ENCODE peak calls at places on chromosomes 3 and 15, in ten cellular contexts. One of them, this sample, is unnamed. For H3K4me1, the result is how much of the 10 kb centered on the place peaks cover.

GRCh38 chr3:49339593-49339946 is 283 bp downstream of the USP4 start:
- DNase-seq in H9: peak
- DNase-seq in hepatocyte: peak
- DNase-seq in tibial nerve: no peak
- DNase-seq in tibial artery: no peak
- DNase-seq in right lobe of liver: peak
- DNase-seq in mucosa of descending colon: no peak
- DNase-seq in suprapubic skin: no peak
- DNase-seq in A549: no peak
- DNase-seq in stomach: no peak
- DNase-seq in this sample: no peak

GRCh38 chr3:149277338-149277813 is 55.7 kb upstream of the CP start:
- DNase-seq in right lobe of liver: no peak
- DNase-seq in hepatocyte: peak
- DNase-seq in tibial nerve: no peak
- DNase-seq in stomach: no peak
- DNase-seq in H9: no peak
- DNase-seq in suprapubic skin: no peak
- DNase-seq in tibial artery: no peak
- DNase-seq in A549: peak
- DNase-seq in mucosa of descending colon: no peak
- DNase-seq in this sample: no peak

GRCh38 chr3:17301271-17301670 is 416.5 kb downstream of the PLCL2 start:
- DNase-seq in tibial artery: no peak
- DNase-seq in hepatocyte: no peak
- DNase-seq in suprapubic skin: no peak
- DNase-seq in A549: no peak
- DNase-seq in mucosa of descending colon: no peak
- DNase-seq in H9: no peak
- DNase-seq in right lobe of liver: no peak
- DNase-seq in tibial nerve: no peak
- DNase-seq in stomach: no peak
- DNase-seq in this sample: no peak

GRCh38 chr15:85388506-85388905 is 8.1 kb downstream of the AKAP13 start:
- DNase-seq in A549: no peak
- DNase-seq in mucosa of descending colon: no peak
- DNase-seq in tibial nerve: no peak
- DNase-seq in suprapubic skin: no peak
- DNase-seq in right lobe of liver: no peak
- DNase-seq in H9: no peak
- DNase-seq in stomach: no peak
- DNase-seq in tibial artery: no peak
- DNase-seq in hepatocyte: no peak
- DNase-seq in this sample: no peak

GRCh38 chr3:126750760-126751129 is 46.7 kb downstream of the CHCHD6 start:
- DNase-seq in H9: no peak
- DNase-seq in A549: no peak
- DNase-seq in right lobe of liver: no peak
- DNase-seq in hepatocyte: no peak
- DNase-seq in tibial artery: no peak
- DNase-seq in suprapubic skin: peak
- DNase-seq in stomach: no peak
- DNase-seq in mucosa of descending colon: no peak
- DNase-seq in tibial nerve: no peak
- DNase-seq in this sample: no peak

GRCh38 chr3:143750856-143751255 is 97.4 kb downstream of the SLC9A9 start:
- DNase-seq in H9: no peak
- DNase-seq in stomach: no peak
- DNase-seq in mucosa of descending colon: no peak
- DNase-seq in tibial artery: no peak
- DNase-seq in hepatocyte: no peak
- DNase-seq in A549: no peak
- DNase-seq in tibial nerve: no peak
- DNase-seq in right lobe of liver: no peak
- DNase-seq in suprapubic skin: no peak
- DNase-seq in this sample: no peak

GRCh38 chr3:48502728-48503168 is 1.2 kb downstream of the SHISA5 start:
- DNase-seq in H9: no peak
- DNase-seq in stomach: peak
- DNase-seq in tibial artery: peak
- DNase-seq in A549: no peak
- DNase-seq in tibial nerve: peak
- DNase-seq in suprapubic skin: no peak
- DNase-seq in right lobe of liver: peak
- DNase-seq in mucosa of descending colon: peak
- DNase-seq in hepatocyte: no peak
- DNase-seq in this sample: no peak

GRCh38 chr3:65400893-65401292 is 637.8 kb downstream of the MAGI1 start:
- DNase-seq in mucosa of descending colon: no peak
- DNase-seq in stomach: no peak
- DNase-seq in hepatocyte: no peak
- DNase-seq in H9: no peak
- DNase-seq in right lobe of liver: no peak
- DNase-seq in A549: no peak
- DNase-seq in tibial nerve: no peak
- DNase-seq in tibial artery: no peak
- DNase-seq in suprapubic skin: no peak
- DNase-seq in this sample: no peak

GRCh38 chr3:194487289-194488006 is 646 bp upstream of the ATP13A3 start:
- DNase-seq in suprapubic skin: peak
- DNase-seq in A549: no peak
- DNase-seq in tibial artery: peak
- DNase-seq in stomach: peak
- DNase-seq in hepatocyte: peak
- DNase-seq in H9: peak
- DNase-seq in tibial nerve: no peak
- DNase-seq in mucosa of descending colon: peak
- DNase-seq in right lobe of liver: peak
- DNase-seq in this sample: peak

GRCh38 chr3:194486540-194487288 is at the start of gene ATP13A3:
- DNase-seq in hepatocyte: peak
- DNase-seq in right lobe of liver: peak
- DNase-seq in suprapubic skin: peak
- DNase-seq in tibial artery: peak
- DNase-seq in mucosa of descending colon: peak
- DNase-seq in A549: peak
- DNase-seq in stomach: peak
- DNase-seq in H9: peak
- DNase-seq in tibial nerve: peak
- DNase-seq in this sample: peak

GRCh38 chr3:194484614-194485013 is 2.2 kb downstream of the ATP13A3 start:
- DNase-seq in tibial artery: no peak
- DNase-seq in suprapubic skin: no peak
- DNase-seq in hepatocyte: no peak
- DNase-seq in H9: no peak
- DNase-seq in tibial nerve: no peak
- DNase-seq in mucosa of descending colon: no peak
- DNase-seq in right lobe of liver: no peak
- DNase-seq in A549: no peak
- DNase-seq in stomach: no peak
- DNase-seq in this sample: no peak

GRCh38 chr3:194485471-194485875 is 1.3 kb downstream of the ATP13A3 start:
- DNase-seq in stomach: no peak
- DNase-seq in tibial nerve: no peak
- DNase-seq in right lobe of liver: no peak
- DNase-seq in suprapubic skin: no peak
- DNase-seq in hepatocyte: no peak
- DNase-seq in H9: no peak
- DNase-seq in A549: no peak
- DNase-seq in mucosa of descending colon: no peak
- DNase-seq in tibial artery: no peak
- DNase-seq in this sample: no peak

DNA sequence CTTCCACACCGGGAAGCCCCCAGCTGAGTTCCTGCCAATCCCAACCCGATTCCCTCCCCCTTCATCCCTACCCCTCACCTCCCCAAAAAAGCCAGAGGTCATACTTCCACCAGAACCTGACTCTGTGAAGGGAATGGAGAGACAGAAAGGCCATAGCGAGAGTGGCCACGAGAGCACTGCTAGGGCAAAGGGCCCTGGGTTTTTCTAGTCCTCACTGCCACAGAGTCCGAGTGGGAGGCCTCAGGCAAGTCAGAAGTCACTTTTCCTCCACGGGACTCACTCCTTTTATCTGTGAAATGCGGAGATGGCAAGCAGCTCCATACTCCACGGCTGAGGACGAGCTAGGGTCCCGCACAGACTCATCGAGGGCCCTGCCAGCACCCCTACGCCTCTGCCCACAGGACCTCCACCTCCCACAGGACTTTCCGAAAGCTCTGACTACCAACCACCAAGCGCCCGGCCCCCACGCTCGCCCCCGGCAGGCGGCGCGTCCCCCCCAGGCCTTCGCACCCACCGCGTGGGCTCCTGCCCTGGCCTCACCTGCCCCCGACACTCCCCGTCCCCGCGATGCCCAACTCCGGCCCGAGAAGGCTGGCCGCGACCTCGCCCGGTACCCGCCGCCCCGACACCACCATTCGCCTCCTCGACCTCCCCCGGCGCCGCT is 794 bp downstream of the ATP13A3 start:
- DNase-seq in mucosa of descending colon: peak
- DNase-seq in stomach: peak
- DNase-seq in hepatocyte: peak
- DNase-seq in tibial nerve: no peak
- DNase-seq in H9: no peak
- DNase-seq in suprapubic skin: no peak
- DNase-seq in tibial artery: peak
- DNase-seq in right lobe of liver: peak
- DNase-seq in A549: no peak
- DNase-seq in this sample: peak
- TF ChIP-seq CTCF in mucosa of descending colon: no peak
- TF ChIP-seq CTCF in stomach: no peak
- TF ChIP-seq CTCF in hepatocyte: peak
- TF ChIP-seq CTCF in tibial nerve: no peak
- TF ChIP-seq CTCF in H9: peak
- TF ChIP-seq CTCF in suprapubic skin: peak
- TF ChIP-seq CTCF in tibial artery: no peak
- TF ChIP-seq CTCF in right lobe of liver: no peak
- TF ChIP-seq CTCF in A549: no peak
- TF ChIP-seq CTCF in this sample: no peak

GRCh38 chr15:75653347-75653913 is 5.7 kb downstream of the SNX33 start:
- DNase-seq in mucosa of descending colon: no peak
- DNase-seq in tibial nerve: no peak
- DNase-seq in hepatocyte: no peak
- DNase-seq in H9: no peak
- DNase-seq in suprapubic skin: no peak
- DNase-seq in right lobe of liver: no peak
- DNase-seq in stomach: no peak
- DNase-seq in A549: no peak
- DNase-seq in tibial artery: no peak
- DNase-seq in this sample: no peak
- H3K4me1 ChIP-seq in mucosa of descending colon: under half
- H3K4me1 ChIP-seq in tibial nerve: half or more
- H3K4me1 ChIP-seq in hepatocyte: under half
- H3K4me1 ChIP-seq in H9: under half
- H3K4me1 ChIP-seq in suprapubic skin: half or more
- H3K4me1 ChIP-seq in right lobe of liver: under half
- H3K4me1 ChIP-seq in stomach: half or more
- H3K4me1 ChIP-seq in A549: under half
- H3K4me1 ChIP-seq in tibial artery: half or more
- H3K4me1 ChIP-seq in this sample: under half

GRCh38 chr3:86739244-86739643 is 251.7 kb downstream of the VGLL3 start:
- DNase-seq in suprapubic skin: no peak
- DNase-seq in mucosa of descending colon: no peak
- DNase-seq in right lobe of liver: no peak
- DNase-seq in tibial artery: no peak
- DNase-seq in tibial nerve: no peak
- DNase-seq in A549: no peak
- DNase-seq in hepatocyte: no peak
- DNase-seq in stomach: no peak
- DNase-seq in H9: no peak
- DNase-seq in this sample: no peak

GRCh38 chr3:86731501-86731901 is 259.4 kb downstream of the VGLL3 start:
- DNase-seq in stomach: no peak
- DNase-seq in H9: no peak
- DNase-seq in suprapubic skin: no peak
- DNase-seq in right lobe of liver: no peak
- DNase-seq in tibial artery: no peak
- DNase-seq in tibial nerve: no peak
- DNase-seq in hepatocyte: no peak
- DNase-seq in A549: no peak
- DNase-seq in mucosa of descending colon: no peak
- DNase-seq in this sample: no peak

GRCh38 chr3:86737517-86737916 is 253.4 kb downstream of the VGLL3 start:
- DNase-seq in A549: no peak
- DNase-seq in mucosa of descending colon: no peak
- DNase-seq in tibial artery: no peak
- DNase-seq in right lobe of liver: no peak
- DNase-seq in suprapubic skin: no peak
- DNase-seq in H9: no peak
- DNase-seq in stomach: no peak
- DNase-seq in tibial nerve: no peak
- DNase-seq in hepatocyte: no peak
- DNase-seq in this sample: no peak

GRCh38 chr3:86738684-86739083 is 252.3 kb downstream of the VGLL3 start:
- DNase-seq in A549: no peak
- DNase-seq in suprapubic skin: no peak
- DNase-seq in tibial artery: no peak
- DNase-seq in stomach: no peak
- DNase-seq in hepatocyte: no peak
- DNase-seq in H9: no peak
- DNase-seq in tibial nerve: no peak
- DNase-seq in mucosa of descending colon: no peak
- DNase-seq in right lobe of liver: no peak
- DNase-seq in this sample: no peak

GRCh38 chr3:86733257-86733656 is 257.7 kb downstream of the VGLL3 start:
- DNase-seq in A549: no peak
- DNase-seq in hepatocyte: no peak
- DNase-seq in mucosa of descending colon: no peak
- DNase-seq in suprapubic skin: peak
- DNase-seq in H9: no peak
- DNase-seq in tibial artery: no peak
- DNase-seq in right lobe of liver: no peak
- DNase-seq in stomach: no peak
- DNase-seq in tibial nerve: no peak
- DNase-seq in this sample: no peak
- TF ChIP-seq CTCF in A549: no peak
- TF ChIP-seq CTCF in hepatocyte: no peak
- TF ChIP-seq CTCF in mucosa of descending colon: no peak
- TF ChIP-seq CTCF in suprapubic skin: no peak
- TF ChIP-seq CTCF in H9: no peak
- TF ChIP-seq CTCF in tibial artery: no peak
- TF ChIP-seq CTCF in right lobe of liver: no peak
- TF ChIP-seq CTCF in stomach: no peak
- TF ChIP-seq CTCF in tibial nerve: no peak
- TF ChIP-seq CTCF in this sample: no peak

GRCh38 chr15:63460210-63461135 is 43.9 kb upstream of the USP3 start:
- DNase-seq in stomach: peak
- DNase-seq in hepatocyte: no peak
- DNase-seq in A549: no peak
- DNase-seq in tibial artery: no peak
- DNase-seq in right lobe of liver: no peak
- DNase-seq in tibial nerve: no peak
- DNase-seq in H9: no peak
- DNase-seq in suprapubic skin: no peak
- DNase-seq in mucosa of descending colon: peak
- DNase-seq in this sample: no peak

GRCh38 chr15:63461230-63461629 is 43.2 kb upstream of the USP3 start:
- DNase-seq in tibial artery: no peak
- DNase-seq in A549: no peak
- DNase-seq in mucosa of descending colon: peak
- DNase-seq in H9: peak
- DNase-seq in stomach: peak
- DNase-seq in tibial nerve: no peak
- DNase-seq in hepatocyte: peak
- DNase-seq in suprapubic skin: no peak
- DNase-seq in right lobe of liver: no peak
- DNase-seq in this sample: no peak

GRCh38 chr15:63463793-63464192 is 40.6 kb upstream of the USP3 start:
- DNase-seq in H9: no peak
- DNase-seq in suprapubic skin: no peak
- DNase-seq in tibial nerve: no peak
- DNase-seq in mucosa of descending colon: no peak
- DNase-seq in A549: no peak
- DNase-seq in hepatocyte: no peak
- DNase-seq in right lobe of liver: no peak
- DNase-seq in stomach: peak
- DNase-seq in tibial artery: no peak
- DNase-seq in this sample: no peak

GRCh38 chr15:63463030-63463429 is 41.4 kb upstream of the USP3 start:
- DNase-seq in A549: no peak
- DNase-seq in mucosa of descending colon: no peak
- DNase-seq in tibial artery: no peak
- DNase-seq in hepatocyte: no peak
- DNase-seq in suprapubic skin: no peak
- DNase-seq in stomach: no peak
- DNase-seq in right lobe of liver: no peak
- DNase-seq in H9: no peak
- DNase-seq in tibial nerve: no peak
- DNase-seq in this sample: no peak

DNA sequence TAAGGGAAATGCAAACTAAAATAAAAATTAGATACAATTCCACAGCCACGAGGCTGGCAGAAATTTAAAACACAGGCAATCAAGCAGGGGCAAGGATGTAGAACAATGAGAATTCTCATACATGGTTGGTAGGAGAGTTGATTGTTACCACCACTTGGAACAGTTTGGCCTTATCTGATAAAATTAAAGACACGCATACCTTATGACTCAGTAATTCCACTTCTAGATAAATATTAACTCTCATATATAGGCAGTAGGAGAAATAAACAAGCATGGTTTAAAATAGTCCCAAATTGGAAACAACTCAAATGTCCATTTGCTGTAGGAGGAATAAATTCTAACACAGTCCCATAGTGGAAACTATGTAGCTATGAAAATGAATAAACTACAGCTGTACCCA is 42.3 kb upstream of the USP3 start:
- DNase-seq in tibial nerve: no peak
- DNase-seq in A549: no peak
- DNase-seq in hepatocyte: no peak
- DNase-seq in right lobe of liver: no peak
- DNase-seq in tibial artery: no peak
- DNase-seq in suprapubic skin: no peak
- DNase-seq in H9: no peak
- DNase-seq in mucosa of descending colon: no peak
- DNase-seq in stomach: no peak
- DNase-seq in this sample: no peak
- H3K4me1 ChIP-seq in tibial nerve: under half
- H3K4me1 ChIP-seq in A549: half or more
- H3K4me1 ChIP-seq in hepatocyte: under half
- H3K4me1 ChIP-seq in right lobe of liver: under half
- H3K4me1 ChIP-seq in tibial artery: under half
- H3K4me1 ChIP-seq in suprapubic skin: under half
- H3K4me1 ChIP-seq in H9: under half
- H3K4me1 ChIP-seq in mucosa of descending colon: under half
- H3K4me1 ChIP-seq in stomach: under half
- H3K4me1 ChIP-seq in this sample: under half